ENCODE peak calls at places on chromosome 16, in five cellular contexts. One of them, this sample, is unnamed.

GRCh38 chr16:83400234-83400633 is 407.5 kb upstream of the HSBP1 start:
- DNase-seq in cardiac fibroblast: no peak
- DNase-seq in globus pallidus: no peak
- DNase-seq in mucosa of descending colon: no peak
- DNase-seq in GF-D8: no peak
- DNase-seq in this sample: no peak

GRCh38 chr16:48050871-48051270 is 104.9 kb downstream of the ABCC12 start:
- DNase-seq in cardiac fibroblast: no peak
- DNase-seq in globus pallidus: no peak
- DNase-seq in mucosa of descending colon: no peak
- DNase-seq in GF-D8: no peak
- DNase-seq in this sample: no peak

GRCh38 chr16:74320707-74321106 is 24.1 kb downstream of the PSMD7 start:
- DNase-seq in cardiac fibroblast: no peak
- DNase-seq in globus pallidus: no peak
- DNase-seq in mucosa of descending colon: no peak
- DNase-seq in GF-D8: no peak
- DNase-seq in this sample: no peak

GRCh38 chr16:49883111-49883829 is 27.4 kb upstream of the ZNF423 start:
- DNase-seq in cardiac fibroblast: no peak
- DNase-seq in globus pallidus: no peak
- DNase-seq in mucosa of descending colon: no peak
- DNase-seq in GF-D8: no peak
- DNase-seq in this sample: no peak

GRCh38 chr16:2838928-2839327 is 8.8 kb downstream of the ZG16B start:
- DNase-seq in cardiac fibroblast: peak; percentile 85
- DNase-seq in globus pallidus: peak; percentile 65
- DNase-seq in mucosa of descending colon: peak; percentile 76
- DNase-seq in GF-D8: peak; percentile 9
- DNase-seq in this sample: peak; percentile 59

GRCh38 chr16:67936876-67937605 is 391 bp upstream of the PSMB10 start:
- DNase-seq in cardiac fibroblast: no peak
- DNase-seq in globus pallidus: no peak
- DNase-seq in mucosa of descending colon: no peak
- DNase-seq in GF-D8: peak; percentile 62
- DNase-seq in this sample: peak; percentile 85

GRCh38 chr16:4700380-4700996 is 7.1 kb downstream of the NUDT16L1 start:
- DNase-seq in cardiac fibroblast: no peak
- DNase-seq in globus pallidus: no peak
- DNase-seq in mucosa of descending colon: no peak
- DNase-seq in GF-D8: no peak
- DNase-seq in this sample: no peak

GRCh38 chr16:56190903-56191806 is at the start of gene GNAO1:
- DNase-seq in cardiac fibroblast: peak; percentile 59
- DNase-seq in globus pallidus: peak; percentile 92
- DNase-seq in mucosa of descending colon: peak; percentile 65
- DNase-seq in GF-D8: no peak
- DNase-seq in this sample: peak; percentile 79

GRCh38 chr16:19113577-19114358 is at the start of gene ITPRIPL2:
- DNase-seq in cardiac fibroblast: peak; percentile 97
- DNase-seq in globus pallidus: peak; percentile 54
- DNase-seq in mucosa of descending colon: peak; percentile 90
- DNase-seq in GF-D8: peak; percentile 59
- DNase-seq in this sample: peak; percentile 63

GRCh38 chr16:4373909-4374742 is 2.5 kb downstream of the VASN start:
- DNase-seq in cardiac fibroblast: peak; percentile 99
- DNase-seq in globus pallidus: no peak
- DNase-seq in mucosa of descending colon: peak; percentile 59
- DNase-seq in GF-D8: no peak
- DNase-seq in this sample: peak; percentile 56

GRCh38 chr16:53745753-53746258 is 41.9 kb downstream of the FTO start:
- DNase-seq in cardiac fibroblast: peak; percentile 31
- DNase-seq in globus pallidus: no peak
- DNase-seq in mucosa of descending colon: no peak
- DNase-seq in GF-D8: no peak
- DNase-seq in this sample: no peak

GRCh38 chr16:16041196-16041892 is 91.9 kb downstream of the ABCC1 start:
- DNase-seq in cardiac fibroblast: no peak
- DNase-seq in globus pallidus: no peak
- DNase-seq in mucosa of descending colon: no peak
- DNase-seq in GF-D8: no peak
- DNase-seq in this sample: no peak

GRCh38 chr16:1903845-1904820 is 14.1 kb downstream of the HS3ST6 start:
- DNase-seq in cardiac fibroblast: peak; percentile 57
- DNase-seq in globus pallidus: no peak
- DNase-seq in mucosa of descending colon: no peak
- DNase-seq in GF-D8: no peak
- DNase-seq in this sample: no peak

GRCh38 chr16:25143898-25144297 is 32.4 kb downstream of the LCMT1 start:
- DNase-seq in cardiac fibroblast: no peak
- DNase-seq in globus pallidus: no peak
- DNase-seq in mucosa of descending colon: peak; percentile 35
- DNase-seq in GF-D8: no peak
- DNase-seq in this sample: no peak

This sample was measured in erythroblast.